ENCODE peak calls at places on chromosomes 12 and 14, in four cellular contexts. N, J, A and E are unnamed samples.

GRCh38 chr14:103199141-103199540 is 75.9 kb downstream of the TNFAIP2 start:
- DNase-seq in J (no peak), A (no peak), N (no peak), E (no peak)

GRCh38 chr12:116587270-116587669 is 28.1 kb downstream of the MAP1LC3B2 start:
- DNase-seq in J (no peak), A (no peak), N (no peak), E (no peak)

GRCh38 chr12:109718390-109718789 is 4.8 kb downstream of the FAM222A start:
- DNase-seq in N (no peak), J (no peak), A (no peak), E (no peak)

GRCh38 chr14:71183856-71184255 is 276.6 kb downstream of the PCNX1 start:
- DNase-seq in N (no peak), J (peak), A (no peak), E (no peak)

GRCh38 chr12:54411398-54412241 is 7.4 kb downstream of the ITGA5 start:
- DNase-seq in J (no peak), A (no peak), N (peak), E (peak)

GRCh38 chr12:114025935-114026334 is 59.8 kb upstream of the RBM19 start:
- DNase-seq in A (no peak), J (no peak), N (no peak), E (no peak)

GRCh38 chr14:71235865-71236264 is 328.6 kb downstream of the PCNX1 start:
- DNase-seq in N (no peak), J (peak), A (no peak), E (no peak)

GRCh38 chr12:80936642-80937390 is 918 bp downstream of the LIN7A start:
- DNase-seq in N (peak), A (no peak), J (peak), E (no peak)

GRCh38 chr12:1879633-1880032 is 38.8 kb downstream of the CACNA2D4 start:
- DNase-seq in N (no peak), J (no peak), A (no peak), E (no peak)